ENCODE peak calls at places on chromosome 20, in five cellular contexts. N is CD4-positive, alpha-beta memory T cell; P is mesendoderm; T is heart left ventricle; J is pancreas. D is an unnamed sample. For H3K36me3, the result is how much of the 10 kb centered on the place peaks cover.

GRCh38 chr20:36544134-36545018 is 3.1 kb downstream of the MYL9 start:
- DNase-seq in N (no peak), P (peak), T (peak), J (no peak), D (peak)

GRCh38 chr20:61539706-61540360 is 287.8 kb downstream of the CDH4 start:
- DNase-seq in N (no peak), P (no peak), T (no peak), J (no peak), D (no peak)

GRCh38 chr20:9573598-9573997 is 59.2 kb downstream of the LAMP5 start:
- DNase-seq in N (no peak), P (no peak), T (no peak), J (no peak), D (no peak)

GRCh38 chr20:62703853-62704228 is 4.8 kb upstream of the NTSR1 start:
- DNase-seq in N (no peak), P (no peak), T (no peak), J (no peak), D (no peak)

GRCh38 chr20:35257175-35257909 is 20.6 kb downstream of the MMP24OS start:
- DNase-seq in N (no peak), P (no peak), T (no peak), J (no peak), D (peak)

GRCh38 chr20:21050710-21051109 is 55.4 kb downstream of the LINC00237 start:
- DNase-seq in N (no peak), P (no peak), T (no peak), J (no peak), D (no peak)

GRCh38 chr20:3862333-3862732 is 15.7 kb downstream of the MAVS start:
- DNase-seq in N (no peak), P (no peak), T (no peak), J (no peak), D (no peak)

GRCh38 chr20:11249683-11250082 is 575.9 kb upstream of the JAG1 start:
- DNase-seq in N (no peak), P (no peak), T (no peak), J (no peak), D (no peak)

GRCh38 chr20:52768649-52769048 is 203.5 kb upstream of the TSHZ2 start:
- DNase-seq in N (no peak), P (no peak), T (no peak), J (no peak), D (no peak)

GRCh38 chr20:39876974-39877615 is 811.9 kb downstream of the MAFB start:
- DNase-seq in N (no peak), P (no peak), T (no peak), J (peak), D (peak)

GRCh38 chr20:60630609-60631008 is 621.5 kb upstream of the CDH4 start:
- DNase-seq in N (no peak), P (no peak), T (no peak), J (no peak), D (no peak)

GRCh38 chr20:25553819-25554296 is 31.5 kb downstream of the NINL start:
- DNase-seq in N (no peak), P (no peak), T (no peak), J (no peak), D (peak)

GRCh38 chr20:58997141-58997770 is 9.8 kb downstream of the CTSZ start:
- DNase-seq in N (no peak), P (no peak), T (no peak), J (no peak), D (no peak)
- H3K36me3 ChIP-seq in N (under half), P (under half), T (under half), J (under half), D (half or more)

GRCh38 chr20:19889011-19889953 is 127.9 kb upstream of the NAA20 start:
- DNase-seq in N (no peak), P (no peak), T (peak), J (no peak), D (peak)
- H3K4me3 ChIP-seq in N (no peak), P (no peak), T (peak), J (no peak), D (no peak)

DNA sequence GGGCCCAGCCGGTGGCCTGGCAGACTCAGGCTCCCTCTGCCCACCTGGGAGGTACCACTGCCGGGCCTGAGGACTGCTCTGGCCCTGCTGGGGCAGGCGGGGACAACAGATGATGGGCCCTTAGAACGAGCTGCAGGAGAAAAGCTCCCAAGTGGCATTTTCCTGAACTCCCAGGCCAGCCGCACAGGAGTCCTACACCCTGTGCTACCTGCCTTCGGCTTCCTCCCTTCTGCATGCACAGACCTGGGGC is 41.3 kb downstream of the DSTN start:
- DNase-seq in N (peak), P (peak), T (no peak), J (peak), D (no peak)
- H3K36me3 ChIP-seq in N (under half), P (under half), T (under half), J (under half), D (under half)

DNA sequence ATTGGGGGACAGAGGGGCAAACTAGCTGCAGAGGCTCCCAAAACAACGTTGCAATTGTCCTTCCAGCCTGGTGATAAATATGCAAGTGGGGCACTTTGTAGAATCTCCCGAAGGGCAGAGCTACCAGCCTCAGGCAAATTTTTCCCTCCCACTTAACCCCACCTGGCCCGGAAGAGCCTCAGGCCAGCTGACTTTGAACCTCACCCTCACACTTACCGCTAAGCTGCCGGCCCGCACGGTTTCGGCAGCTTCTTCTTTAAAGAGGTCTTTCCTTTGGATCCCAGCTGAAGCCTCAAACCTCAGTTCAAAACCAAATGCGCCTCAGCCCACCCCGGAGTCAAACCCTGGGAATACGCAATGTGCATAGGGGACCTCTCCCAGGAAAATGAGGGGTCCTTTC is 2.5 kb downstream of the OVOL2 start:
- DNase-seq in N (no peak), P (peak), T (no peak), J (no peak), D (no peak)
- H3K4me3 ChIP-seq in N (no peak), P (no peak), T (no peak), J (no peak), D (no peak)

GRCh38 chr20:22438346-22438745 is 146.0 kb downstream of the FOXA2 start:
- DNase-seq in N (no peak), P (peak), T (no peak), J (no peak), D (no peak)
- H3K36me3 ChIP-seq in N (under half), P (under half), T (under half), J (under half), D (under half)